ENCODE peak calls at places on chromosomes 13 and 19, in seven cellular contexts. Q is tibial nerve, O is transverse colon, U is breast epithelium, J is gastrocnemius medialis, E is ovary, Y is IMR-90. F is an unnamed sample.

GRCh38 chr13:41782086-41782485 is 178.8 kb downstream of the VWA8 start:
- DNase-seq in J (no peak), Y (no peak), Q (no peak), O (no peak), U (no peak), E (no peak), F (no peak)

GRCh38 chr19:53037101-53038097 is 7.1 kb upstream of the ERVV-2 start:
- DNase-seq in Y (peak; percentile 41), J (no peak), E (no peak), U (no peak), Q (no peak), O (no peak), F (peak; percentile 61)

GRCh38 chr19:16654151-16654550 is 5.8 kb downstream of the SMIM7 start:
- DNase-seq in U (no peak), O (no peak), Q (no peak), J (no peak), E (no peak), Y (no peak), F (no peak)

GRCh38 chr19:3398114-3398899 is 31.9 kb downstream of the NFIC start:
- DNase-seq in U (peak; percentile 81), J (peak; percentile 88), O (peak; percentile 67), Y (peak; percentile 41), Q (peak; percentile 71), E (peak; percentile 85), F (peak; percentile 86)

GRCh38 chr19:7242601-7243258 is 51.5 kb downstream of the INSR start:
- DNase-seq in U (no peak), J (no peak), E (no peak), Q (peak; percentile 24), Y (peak; percentile 64), O (no peak), F (no peak)

GRCh38 chr13:101007245-101007644 is 332.6 kb upstream of the TMTC4 start:
- DNase-seq in Y (no peak), J (no peak), O (no peak), Q (no peak), E (no peak), U (no peak), F (no peak)

GRCh38 chr13:28040977-28041376 is 52.5 kb upstream of the URAD start:
- DNase-seq in Q (no peak), E (no peak), Y (no peak), J (no peak), U (no peak), O (no peak), F (no peak)

GRCh38 chr19:4140237-4140711 is 13.2 kb upstream of the CREB3L3 start:
- DNase-seq in U (no peak), Q (no peak), J (no peak), O (peak; percentile 56), Y (peak; percentile 72), E (no peak), F (peak; percentile 48)

GRCh38 chr13:106566682-106567420 is 1.1 kb downstream of the ARGLU1 start:
- DNase-seq in U (peak; percentile 45), J (peak; percentile 45), O (peak; percentile 69), Y (peak; percentile 62), E (peak; percentile 60), Q (peak; percentile 64), F (peak; percentile 68)

GRCh38 chr19:54209748-54210494 is 9.3 kb downstream of the RPS9 start:
- DNase-seq in O (peak; percentile 93), Y (peak; percentile 98), Q (peak; percentile 95), E (peak; percentile 91), J (peak; percentile 84), U (peak; percentile 75), F (peak; percentile 85)

GRCh38 chr13:33236021-33236420 is 49.5 kb downstream of the STARD13 start:
- DNase-seq in U (no peak), J (no peak), O (no peak), Q (no peak), Y (peak; percentile 80), E (no peak), F (no peak)

GRCh38 chr19:12975221-12975756 is 5.9 kb downstream of the DAND5 start:
- DNase-seq in J (no peak), E (no peak), O (no peak), Y (no peak), Q (no peak), U (no peak), F (no peak)

GRCh38 chr19:16661480-16662034 is 618 bp downstream of the TMEM38A start:
- DNase-seq in U (peak; percentile 19), O (peak; percentile 56), E (peak; percentile 56), Y (no peak), J (peak; percentile 95), Q (peak; percentile 17), F (peak; percentile 76)

GRCh38 chr19:55673465-55673864 is 1.6 kb upstream of the EPN1 start:
- DNase-seq in O (no peak), E (no peak), Y (no peak), Q (no peak), U (no peak), J (no peak), F (no peak)

GRCh38 chr13:44934724-44935123 is 54.5 kb downstream of the NUFIP1 start:
- DNase-seq in Q (no peak), E (no peak), U (no peak), O (no peak), Y (peak; percentile 67), J (no peak), F (no peak)

GRCh38 chr19:17234911-17235617 is 9.0 kb downstream of the OCEL1 start:
- DNase-seq in J (peak; percentile 45), Q (no peak), O (peak; percentile 79), U (peak; percentile 45), Y (peak; percentile 38), E (peak; percentile 74), F (no peak)

DNA sequence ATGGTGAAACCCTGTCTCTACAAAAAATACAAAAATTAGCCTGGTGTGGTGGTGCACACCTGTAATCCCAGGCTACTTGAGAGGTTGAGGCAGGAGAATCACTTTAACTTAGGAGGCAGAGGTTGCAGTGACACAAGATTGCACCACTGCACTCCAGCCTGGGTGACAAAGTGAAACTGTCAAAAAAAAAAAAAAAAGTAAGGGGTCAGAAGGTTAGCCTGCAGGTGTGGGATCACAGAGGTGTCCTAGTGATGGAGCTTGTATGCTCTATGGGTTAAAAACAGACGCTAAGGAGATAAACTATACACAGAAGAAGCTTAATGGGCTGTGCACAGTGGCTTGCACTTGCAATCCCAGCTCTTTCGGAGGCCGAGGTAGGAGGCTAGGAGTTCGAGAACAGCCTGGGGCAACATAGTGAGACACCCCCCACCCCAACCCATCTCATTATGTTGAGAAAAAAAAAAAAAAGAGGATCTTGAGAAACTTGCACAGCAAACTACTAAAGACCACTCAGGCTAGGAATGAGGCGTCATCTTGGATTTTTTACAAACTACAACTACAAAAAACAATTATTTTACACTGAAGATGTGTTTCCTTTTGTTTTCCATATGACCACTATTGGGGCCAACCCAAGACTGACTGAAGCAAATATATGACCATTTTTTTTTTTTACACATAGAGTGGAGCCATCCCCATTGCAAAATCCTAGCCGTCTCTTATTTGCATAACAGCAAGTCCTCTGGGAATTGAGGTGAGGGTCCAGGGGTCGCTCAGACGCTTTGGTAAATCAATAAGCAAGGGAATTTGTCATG is 7.9 kb downstream of the FOSB start:
- DNase-seq in J (no peak), Q (no peak), O (no peak), E (no peak), U (no peak), Y (peak; percentile 32), F (no peak)
- TF ChIP-seq POLR2A in J (no peak), Q (no peak), O (no peak), E (no peak), U (no peak), Y (no peak), F (no peak)

DNA sequence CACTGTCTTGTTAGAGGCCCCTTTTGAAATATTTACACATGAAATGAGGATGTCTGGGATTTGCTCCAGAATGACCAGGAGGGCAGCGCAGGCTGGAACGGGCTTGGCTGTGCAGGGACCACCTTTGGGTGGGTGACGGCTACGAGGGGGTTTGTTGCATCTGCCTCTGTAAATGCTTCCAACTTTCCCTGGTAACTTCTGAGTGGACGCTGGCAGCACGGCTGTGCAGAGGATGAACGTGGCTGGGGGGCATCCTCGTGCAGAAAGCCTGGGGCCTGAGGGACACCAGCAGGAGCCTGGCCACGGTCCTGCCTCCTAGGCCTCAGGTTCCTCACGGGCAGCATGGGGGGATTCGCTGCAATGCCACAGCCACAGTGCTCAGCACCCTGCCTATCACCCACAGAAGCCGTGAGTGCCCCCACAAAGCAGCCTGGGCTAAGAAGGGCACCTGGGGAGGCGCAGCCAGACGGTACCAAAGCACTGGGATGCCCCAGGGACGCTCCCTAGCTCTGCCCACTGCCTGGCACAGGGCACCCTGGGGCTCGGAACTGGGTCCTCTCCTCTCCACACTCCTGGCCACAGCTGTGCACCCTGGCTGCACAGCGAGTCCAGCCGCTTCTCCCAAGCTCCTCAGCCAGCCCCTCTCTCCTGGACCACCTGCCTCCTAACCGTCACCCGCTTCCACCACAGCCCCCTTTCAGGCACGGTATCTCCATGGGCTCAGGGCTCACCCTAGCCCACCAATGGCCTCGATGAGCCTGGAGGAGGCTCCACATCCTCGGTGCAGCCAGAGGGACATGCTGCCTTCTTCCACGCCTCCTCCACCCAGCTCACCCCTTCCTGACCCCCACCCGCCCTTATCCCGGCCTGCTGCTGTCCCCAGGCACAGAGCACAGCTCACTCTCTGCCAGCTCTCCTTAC is 44.5 kb downstream of the MLLT1 start:
- DNase-seq in J (no peak), E (no peak), O (no peak), U (no peak), Y (no peak), Q (no peak), F (no peak)
- H3K4me1 ChIP-seq in J (peaks cover 76% of the 10 kb centered on the region), E (peaks cover 46% of the 10 kb centered on the region), O (peaks cover 50% of the 10 kb centered on the region), U (peaks cover 35% of the 10 kb centered on the region), Y (peaks cover 37% of the 10 kb centered on the region), Q (no peaks in the 10 kb centered on the region), F (peaks cover 87% of the 10 kb centered on the region)

GRCh38 chr19:10380311-10381102 is at the start of gene TYK2:
- DNase-seq in U (peak; percentile 98), E (peak; percentile 99), J (peak; percentile 98), Y (peak; percentile 98), Q (peak; percentile 99), O (peak; percentile 98), F (peak; percentile 97)
- H3K36me3 ChIP-seq in U (no peaks in the 10 kb centered on the region), E (no peaks in the 10 kb centered on the region), J (peaks cover 10% of the 10 kb centered on the region), Y (peaks cover 8% of the 10 kb centered on the region), Q (no peaks in the 10 kb centered on the region), O (peaks cover 5% of the 10 kb centered on the region), F (peaks cover 12% of the 10 kb centered on the region)

GRCh38 chr19:36009220-36009619 is 607 bp upstream of the SYNE4 start:
- DNase-seq in O (peak; percentile 76), E (peak; percentile 80), J (no peak), U (peak; percentile 52), Q (peak; percentile 42), Y (peak; percentile 48), F (peak; percentile 76)
- TF ChIP-seq POLR2A in O (no peak), E (no peak), J (no peak), U (no peak), Q (no peak), Y (no peak), F (no peak)

GRCh38 chr13:31213681-31214289 is 14.0 kb downstream of the B3GLCT start:
- DNase-seq in U (no peak), O (no peak), Y (peak; percentile 20), Q (no peak), E (no peak), J (no peak), F (no peak)
- H3K4me1 ChIP-seq in U (peaks cover 6% of the 10 kb centered on the region), O (peaks cover 10% of the 10 kb centered on the region), Y (peaks cover 5% of the 10 kb centered on the region), Q (no peaks in the 10 kb centered on the region), E (peaks cover 6% of the 10 kb centered on the region), J (peaks cover 16% of the 10 kb centered on the region), F (peaks cover 50% of the 10 kb centered on the region)

GRCh38 chr13:111253334-111253872 is 67.0 kb upstream of the TEX29 start:
- DNase-seq in Y (peak; percentile 30), Q (no peak), J (no peak), E (no peak), O (no peak), U (no peak), F (no peak)
- H3K36me3 ChIP-seq in Y (peaks cover 26% of the 10 kb centered on the region), Q (no peaks in the 10 kb centered on the region), J (peaks cover 20% of the 10 kb centered on the region), E (no peaks in the 10 kb centered on the region), O (peaks cover 14% of the 10 kb centered on the region), U (no peaks in the 10 kb centered on the region), F (peaks cover 85% of the 10 kb centered on the region)